ENCODE peak calls at places on chromosomes 6 and 20, in seven cellular contexts. X is activated T-helper 1 cell treated with anti-CD3 and anti-CD28 coated beads, Interleukin-2, amount 50 U/mL, for 16 hours; R is glutamatergic neuron; A is RWPE1; P is Right ventricle myocardium inferior; D is B cell; E is T-helper 2 cell. S is an unnamed sample.

GRCh38 chr6:32972353-32973143 is 4.2 kb downstream of the BRD2 start:
- DNase-seq in X (peak; percentile 26), R (peak; percentile 50), A (no peak), P (peak; percentile 81), D (peak; percentile 65), E (peak; percentile 29), S (no peak)

GRCh38 chr20:1263853-1264252 is 2.2 kb upstream of the SNPH start:
- DNase-seq in X (no peak), R (no peak), A (no peak), P (no peak), D (no peak), E (no peak), S (no peak)

GRCh38 chr6:71892641-71893040 is 6.3 kb downstream of the RIMS1 start:
- DNase-seq in X (no peak), R (no peak), A (no peak), P (no peak), D (no peak), E (no peak), S (no peak)

GRCh38 chr6:132813173-132813856 is 1.1 kb upstream of the RPS12 start:
- DNase-seq in X (no peak), R (no peak), A (no peak), P (peak; percentile 72), D (peak; percentile 57), E (no peak), S (no peak)

GRCh38 chr20:24732599-24732998 is 216.5 kb upstream of the CST7 start:
- DNase-seq in X (no peak), R (no peak), A (no peak), P (no peak), D (no peak), E (no peak), S (no peak)

GRCh38 chr6:110337481-110337880 is 20.7 kb downstream of the METTL24 start:
- DNase-seq in X (no peak), R (no peak), A (no peak), P (no peak), D (no peak), E (no peak), S (no peak)

GRCh38 chr6:71229466-71229865 is 59.1 kb upstream of the OGFRL1 start:
- DNase-seq in X (no peak), R (no peak), A (no peak), P (no peak), D (no peak), E (no peak), S (no peak)

GRCh38 chr20:35632539-35633115 is 17.0 kb downstream of the SPAG4 start:
- DNase-seq in X (no peak), R (no peak), A (no peak), P (no peak), D (no peak), E (no peak), S (no peak)

GRCh38 chr20:4811661-4812181 is 90.0 kb downstream of the PRND start:
- DNase-seq in X (peak; percentile 52), R (no peak), A (no peak), P (peak; percentile 91), D (peak; percentile 78), E (no peak), S (no peak)

GRCh38 chr6:43671011-43671800 is 16.4 kb downstream of the MRPS18A start:
- DNase-seq in X (no peak), R (no peak), A (no peak), P (no peak), D (no peak), E (no peak), S (no peak)

GRCh38 chr6:84052204-84052882 is 18.8 kb downstream of the MRAP2 start:
- DNase-seq in X (no peak), R (peak; percentile 77), A (peak; percentile 26), P (peak; percentile 86), D (no peak), E (no peak), S (peak; percentile 70)

GRCh38 chr6:53961679-53962370 is 149.4 kb upstream of the MLIP start:
- DNase-seq in X (no peak), R (no peak), A (no peak), P (no peak), D (no peak), E (no peak), S (no peak)